ENCODE peak calls at places on chromosomes 2 and 18, in ten cellular contexts. Q is choroid plexus epithelial cell, B is esophagus squamous epithelium, P is A549, J is endodermal cell, W is RWPE2, E is ovary, A is brain microvascular endothelial cell, S is GM12865, D is Peyer's patch. O is an unnamed sample.

GRCh38 chr2:182980652-182981051 is 57.6 kb downstream of the NCKAP1 start:
- DNase-seq in Q (no peak), B (no peak), P (no peak), J (no peak), W (no peak), E (no peak), A (no peak), S (no peak), D (no peak), O (no peak)

GRCh38 chr2:53424902-53425301 is 342.7 kb upstream of the CHAC2 start:
- DNase-seq in Q (no peak), B (no peak), P (no peak), J (no peak), W (no peak), E (no peak), A (no peak), S (peak; percentile 45), D (no peak), O (no peak)

GRCh38 chr2:14675489-14675888 is 43.0 kb downstream of the LRATD1 start:
- DNase-seq in Q (no peak), B (no peak), P (no peak), J (no peak), W (no peak), E (no peak), A (no peak), S (no peak), D (no peak), O (no peak)

GRCh38 chr2:9219027-9219445 is 12.4 kb downstream of the ASAP2 start:
- DNase-seq in Q (peak; percentile 55), B (no peak), P (no peak), J (no peak), W (no peak), E (no peak), A (no peak), S (no peak), D (no peak), O (no peak)

GRCh38 chr2:105919826-105920225 is 175.1 kb downstream of the NCK2 start:
- DNase-seq in Q (peak; percentile 89), B (no peak), P (peak; percentile 12), J (peak; percentile 80), W (no peak), E (no peak), A (peak; percentile 63), S (peak; percentile 50), D (peak; percentile 67), O (peak; percentile 16)

GRCh38 chr2:142112648-142113278 is 18.1 kb downstream of the LRP1B start:
- DNase-seq in Q (peak; percentile 92), B (no peak), P (no peak), J (no peak), W (no peak), E (no peak), A (peak; percentile 85), S (no peak), D (no peak), O (peak; percentile 24)

GRCh38 chr2:11416191-11416590 is 49.8 kb downstream of the E2F6 start:
- DNase-seq in Q (no peak), B (no peak), P (no peak), J (no peak), W (no peak), E (no peak), A (no peak), S (no peak), D (no peak), O (no peak)

GRCh38 chr2:44392338-44392943 is 30.7 kb downstream of the CAMKMT start:
- DNase-seq in Q (peak; percentile 56), B (no peak), P (peak; percentile 21), J (peak; percentile 65), W (no peak), E (no peak), A (peak; percentile 49), S (peak; percentile 45), D (peak; percentile 72), O (no peak)

GRCh38 chr2:30354150-30354549 is 92.9 kb upstream of the LCLAT1 start:
- DNase-seq in Q (no peak), B (no peak), P (no peak), J (no peak), W (no peak), E (no peak), A (no peak), S (no peak), D (no peak), O (no peak)

GRCh38 chr2:30351941-30352340 is 95.1 kb upstream of the LCLAT1 start:
- DNase-seq in Q (no peak), B (no peak), P (no peak), J (no peak), W (no peak), E (no peak), A (no peak), S (no peak), D (no peak), O (no peak)

GRCh38 chr2:30349691-30350090 is 97.4 kb upstream of the LCLAT1 start:
- DNase-seq in Q (no peak), B (no peak), P (no peak), J (no peak), W (no peak), E (no peak), A (no peak), S (no peak), D (no peak), O (peak; percentile 63)

GRCh38 chr2:30348825-30349224 is 98.2 kb upstream of the LCLAT1 start:
- DNase-seq in Q (no peak), B (no peak), P (no peak), J (no peak), W (no peak), E (no peak), A (no peak), S (no peak), D (no peak), O (no peak)

GRCh38 chr2:30351087-30351486 is 96.0 kb upstream of the LCLAT1 start:
- DNase-seq in Q (no peak), B (no peak), P (no peak), J (no peak), W (no peak), E (no peak), A (no peak), S (no peak), D (no peak), O (no peak)
- H3K4me3 ChIP-seq in Q (no peak overlapping the region), B (no peak overlapping the region), P (no peak overlapping the region), J (no peak overlapping the region), W (no peak overlapping the region), E (no peak overlapping the region), A (no peak overlapping the region), S (no peak overlapping the region), D (no peak overlapping the region), O (no peak overlapping the region)

GRCh38 chr2:19748073-19748375 is 153.8 kb downstream of the TTC32 start:
- DNase-seq in Q (no peak), B (no peak), P (no peak), J (peak; percentile 80), W (no peak), E (no peak), A (no peak), S (no peak), D (no peak), O (no peak)
- TF ChIP-seq CTCF in Q (no peak), B (no peak), P (no peak), J (peak; percentile 58), W (no peak), E (no peak), A (no peak), S (no peak), D (no peak), O (no peak)

DNA sequence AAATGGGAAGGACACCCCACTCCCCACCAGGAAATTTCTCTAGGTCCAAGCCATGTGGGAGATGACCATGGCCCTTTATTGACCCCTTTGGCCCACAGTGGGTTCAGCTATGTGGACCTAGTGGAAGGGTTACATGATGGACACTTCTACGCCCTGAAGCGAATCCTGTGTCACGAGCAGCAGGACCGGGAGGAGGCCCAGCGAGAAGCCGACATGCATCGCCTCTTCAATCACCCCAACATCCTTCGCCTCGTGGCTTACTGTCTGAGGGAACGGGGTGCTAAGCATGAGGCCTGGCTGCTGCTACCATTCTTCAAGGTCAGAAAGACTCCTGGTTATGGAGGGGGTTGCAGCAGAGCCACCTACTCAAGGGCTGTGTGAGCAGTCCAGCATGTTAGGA is 1.3 kb downstream of the STK16 start:
- DNase-seq in Q (no peak), B (no peak), P (no peak), J (no peak), W (no peak), E (no peak), A (no peak), S (no peak), D (no peak), O (no peak)
- H3K4me3 ChIP-seq in Q (no peak overlapping the region), B (no peak overlapping the region), P (peak overlapping the region; percentile 78), J (peak overlapping the region; percentile 92), W (peak overlapping the region; percentile 50), E (no peak overlapping the region), A (no peak overlapping the region), S (no peak overlapping the region), D (peak overlapping the region; percentile 65), O (no peak overlapping the region)

DNA sequence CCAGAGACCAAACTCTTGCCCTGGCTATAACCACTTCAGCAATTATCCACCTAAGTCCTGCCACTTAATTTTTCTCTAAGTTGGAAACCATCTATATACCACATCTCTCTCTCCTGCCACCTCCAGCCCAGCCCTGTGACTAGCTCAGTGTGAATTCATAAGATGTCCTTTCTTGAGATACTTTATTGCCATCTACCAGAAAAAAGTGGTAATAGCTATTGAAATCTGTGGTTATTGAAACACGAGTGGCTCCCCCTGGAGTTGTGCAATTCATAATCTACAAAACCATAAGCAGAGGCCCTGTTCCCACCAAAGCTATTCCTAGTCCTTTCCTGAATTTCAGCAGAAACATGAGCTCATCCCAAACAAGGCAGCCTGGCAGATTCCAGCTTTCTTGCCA is 324.0 kb downstream of the TXNL1 start:
- DNase-seq in Q (no peak), B (no peak), P (no peak), J (no peak), W (no peak), E (no peak), A (no peak), S (no peak), D (no peak), O (peak; percentile 20)
- TF ChIP-seq CTCF in Q (no peak), B (no peak), P (no peak), J (no peak), W (no peak), E (no peak), A (no peak), S (no peak), D (no peak), O (peak; percentile 32)

O was measured in AG09309.